ENCODE peak calls at places on chromosomes 6 and 20, in eight cellular contexts. O is endodermal cell; U is heart left ventricle; Q is stomach; T is breast epithelium; L is CD8-positive, alpha-beta T cell; F is HFF-Myc; D is lower lobe of right lung. K is an unnamed sample.
A peak's percentile ranks its signal among the peaks of the same experiment; 100 is the strongest.

GRCh38 chr6:119510246-119510645 is 160.7 kb upstream of the MAN1A1 start:
- DNase-seq in U (no peak), T (no peak), Q (no peak), F (no peak), L (no peak), O (no peak), D (no peak), K (no peak)

GRCh38 chr20:57785720-57786119 is 75.9 kb upstream of the PMEPA1 start:
- DNase-seq in O (peak; percentile 25), L (no peak), T (no peak), F (no peak), U (no peak), Q (no peak), D (no peak), K (no peak)

GRCh38 chr20:9150632-9151031 is 81.7 kb downstream of the PLCB4 start:
- DNase-seq in Q (no peak), O (no peak), U (no peak), L (no peak), D (no peak), T (no peak), F (no peak), K (no peak)

GRCh38 chr20:55232647-55233046 is 757.3 kb downstream of the DOK5 start:
- DNase-seq in O (no peak), T (no peak), U (no peak), Q (no peak), F (no peak), D (no peak), L (no peak), K (no peak)

GRCh38 chr6:16450285-16450684 is 211.9 kb downstream of the GMPR start:
- DNase-seq in U (no peak), L (no peak), F (peak; percentile 75), T (no peak), D (no peak), O (no peak), Q (no peak), K (no peak)

GRCh38 chr6:48765352-48765961 is 654.5 kb upstream of the PTCHD4 start:
- DNase-seq in F (peak; percentile 32), U (no peak), L (no peak), Q (peak; percentile 32), D (no peak), T (no peak), O (peak; percentile 76), K (peak; percentile 31)

GRCh38 chr6:73699656-73700055 is 3.7 kb downstream of the CD109 start:
- DNase-seq in F (no peak), L (no peak), O (no peak), D (no peak), T (no peak), U (no peak), Q (no peak), K (no peak)

GRCh38 chr6:39850897-39851296 is 58.7 kb downstream of the DAAM2 start:
- DNase-seq in Q (no peak), D (no peak), T (no peak), F (no peak), U (no peak), O (no peak), L (no peak), K (no peak)

GRCh38 chr20:33407251-33407650 is 5.9 kb upstream of the CDK5RAP1 start:
- DNase-seq in U (no peak), O (no peak), L (no peak), Q (no peak), D (no peak), T (no peak), F (no peak), K (no peak)

GRCh38 chr6:3140201-3140600 is 17.1 kb downstream of the TUBB2A start:
- DNase-seq in T (no peak), L (no peak), D (no peak), F (no peak), U (no peak), O (no peak), Q (no peak), K (no peak)

GRCh38 chr6:3139090-3139903 is 18.0 kb downstream of the TUBB2A start:
- DNase-seq in L (no peak), U (peak; percentile 62), O (no peak), D (peak; percentile 61), T (peak; percentile 69), F (peak; percentile 52), Q (peak; percentile 64), K (peak; percentile 25)

GRCh38 chr6:139996253-139996834 is 621.9 kb upstream of the CITED2 start:
- DNase-seq in T (no peak), Q (no peak), F (no peak), O (peak; percentile 67), D (no peak), L (no peak), U (peak; percentile 18), K (no peak)

GRCh38 chr20:51880188-51880587 is 77.9 kb upstream of the SALL4 start:
- DNase-seq in D (no peak), L (no peak), O (no peak), U (no peak), T (no peak), Q (no peak), F (no peak), K (no peak)

DNA sequence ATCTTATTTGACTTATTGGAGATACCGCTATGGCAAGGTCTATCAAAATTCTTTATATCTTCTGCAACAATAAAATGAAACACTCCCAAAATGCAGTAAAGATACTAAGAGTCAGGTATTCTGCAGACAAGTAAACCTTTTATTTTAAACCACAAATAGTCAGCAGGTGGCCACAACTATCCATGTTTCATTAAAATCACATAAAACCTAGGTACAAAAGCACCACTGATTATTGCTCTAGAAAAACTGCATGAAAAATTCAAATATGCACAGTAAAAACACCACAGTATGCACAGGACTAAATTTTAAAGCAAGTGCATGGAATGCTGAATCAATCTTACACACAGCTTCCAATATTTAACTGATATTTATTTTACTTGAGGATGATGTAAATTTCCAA is 33.4 kb downstream of the HMGN3 start:
- DNase-seq in D (no peak), F (no peak), O (no peak), Q (no peak), U (no peak), L (no peak), T (no peak), K (no peak)
- TF ChIP-seq CTCF in D (no peak), F (no peak), O (no peak), Q (no peak), U (no peak), L (no peak), T (no peak), K (no peak)

GRCh38 chr20:38930242-38930569 is 4.0 kb downstream of the FAM83D start:
- DNase-seq in L (no peak), T (no peak), D (no peak), U (no peak), Q (no peak), F (no peak), O (no peak), K (no peak)

GRCh38 chr20:38927902-38928578 is 1.8 kb downstream of the FAM83D start:
- DNase-seq in F (no peak), D (no peak), L (no peak), O (no peak), Q (no peak), U (no peak), T (no peak), K (no peak)

GRCh38 chr20:38924718-38925117 is 1.5 kb upstream of the FAM83D start:
- DNase-seq in U (no peak), D (no peak), O (no peak), Q (no peak), T (no peak), L (no peak), F (no peak), K (no peak)

GRCh38 chr20:38926934-38927616 is 858 bp downstream of the FAM83D start:
- DNase-seq in D (no peak), T (no peak), U (no peak), Q (no peak), F (no peak), O (no peak), L (no peak), K (no peak)

GRCh38 chr20:38926142-38926933 is at the start of gene FAM83D:
- DNase-seq in Q (peak; percentile 94), D (peak; percentile 96), O (peak; percentile 99), U (peak; percentile 96), T (peak; percentile 91), L (peak; percentile 86), F (peak; percentile 95), K (peak; percentile 96)
- TF ChIP-seq CTCF in Q (no peak), D (no peak), O (peak; percentile 91), U (no peak), T (peak; percentile 59), L (no peak), F (no peak), K (peak; percentile 68)

GRCh38 chr20:40497781-40498691 is 191.0 kb downstream of the MAFB start:
- DNase-seq in U (peak; percentile 66), Q (no peak), L (no peak), O (no peak), T (no peak), F (no peak), D (peak; percentile 89), K (no peak)
- TF ChIP-seq CTCF in U (no peak), Q (no peak), L (no peak), O (no peak), T (no peak), F (no peak), D (no peak), K (no peak)

GRCh38 chr6:110341671-110342304 is 16.4 kb downstream of the METTL24 start:
- DNase-seq in U (no peak), T (no peak), Q (no peak), F (no peak), O (peak; percentile 89), D (no peak), L (no peak), K (peak; percentile 53)
- TF ChIP-seq CTCF in U (no peak), T (no peak), Q (no peak), F (peak; percentile 53), O (peak; percentile 87), D (peak; percentile 17), L (no peak), K (peak; percentile 69)

GRCh38 chr20:62893700-62894099 is 32.1 kb upstream of the TCFL5 start:
- DNase-seq in D (peak; percentile 41), L (no peak), U (no peak), F (no peak), O (peak; percentile 71), T (no peak), Q (no peak), K (no peak)
- TF ChIP-seq CTCF in D (no peak), L (no peak), U (no peak), F (no peak), O (peak; percentile 58), T (no peak), Q (no peak), K (peak; percentile 29)

GRCh38 chr20:46992640-46993035 is 98.0 kb downstream of the EYA2 start:
- DNase-seq in O (peak; percentile 66), F (no peak), Q (no peak), U (no peak), L (no peak), D (no peak), T (no peak), K (no peak)
- TF ChIP-seq CTCF in O (no peak), F (no peak), Q (no peak), U (no peak), L (no peak), D (no peak), T (no peak), K (no peak)

GRCh38 chr6:12047304-12047703 is 35.2 kb downstream of the HIVEP1 start:
- DNase-seq in D (no peak), F (no peak), O (no peak), T (no peak), Q (no peak), U (no peak), L (no peak), K (no peak)
- TF ChIP-seq CTCF in D (no peak), F (no peak), O (no peak), T (no peak), Q (no peak), U (no peak), L (no peak), K (no peak)

GRCh38 chr20:50569864-50570836 is 60.0 kb downstream of the PTPN1 start:
- DNase-seq in T (no peak), O (peak; percentile 78), L (no peak), F (no peak), U (no peak), D (no peak), Q (no peak), K (peak; percentile 20)
- TF ChIP-seq CTCF in T (no peak), O (peak; percentile 74), L (no peak), F (peak; percentile 43), U (no peak), D (peak; percentile 29), Q (no peak), K (no peak)